ENCODE peak calls at places on chromosomes 2 and 18, in six cellular contexts. I is K562; A is fibroblast of lung; H is colonic mucosa; J is cardiac muscle cell; D is CD4-positive, CD25-positive, alpha-beta regulatory T cell. W is an unnamed sample. For H3K4me1, the result is how much of the 10 kb centered on the place peaks cover.

GRCh38 chr2:234047361-234047760 is 3.1 kb upstream of the SPP2 start:
- DNase-seq in I (no peak), A (no peak), H (no peak), J (no peak), D (no peak), W (no peak)

GRCh38 chr2:183037281-183037659 is 987 bp downstream of the NCKAP1 start:
- DNase-seq in I (no peak), A (peak), H (no peak), J (peak), D (no peak), W (no peak)

GRCh38 chr2:20439193-20439475 is 7.7 kb upstream of the RHOB start:
- DNase-seq in I (no peak), A (peak), H (peak), J (peak), D (no peak), W (no peak)

GRCh38 chr18:79200546-79201268 is 131.5 kb downstream of the ATP9B start:
- DNase-seq in I (no peak), A (peak), H (peak), J (peak), D (peak), W (no peak)

GRCh38 chr2:151614159-151614558 is 120.1 kb downstream of the NEB start:
- DNase-seq in I (no peak), A (no peak), H (no peak), J (no peak), D (no peak), W (no peak)

GRCh38 chr2:160220545-160221009 is 20.5 kb upstream of the ITGB6 start:
- DNase-seq in I (no peak), A (no peak), H (no peak), J (no peak), D (peak), W (no peak)

GRCh38 chr2:119732026-119732425 is 27.7 kb upstream of the PTPN4 start:
- DNase-seq in I (no peak), A (no peak), H (no peak), J (no peak), D (no peak), W (no peak)

GRCh38 chr2:41042343-41042742 is 590.5 kb upstream of the SLC8A1 start:
- DNase-seq in I (no peak), A (peak), H (no peak), J (peak), D (no peak), W (no peak)

GRCh38 chr2:238285653-238286082 is 2.7 kb downstream of the PER2 start:
- DNase-seq in I (no peak), A (peak), H (peak), J (peak), D (no peak), W (no peak)

GRCh38 chr2:232540441-232541041 is 1.0 kb downstream of the CHRNG start:
- DNase-seq in I (no peak), A (no peak), H (no peak), J (no peak), D (no peak), W (no peak)

GRCh38 chr2:177429688-177430325 is 37.2 kb downstream of the AGPS start:
- DNase-seq in I (no peak), A (peak), H (no peak), J (peak), D (no peak), W (no peak)

GRCh38 chr2:227826019-227826521 is 12.4 kb downstream of the CCL20 start:
- DNase-seq in I (no peak), A (no peak), H (peak), J (no peak), D (peak), W (peak)

GRCh38 chr2:240401781-240402551 is 33.5 kb upstream of the GPC1 start:
- DNase-seq in I (no peak), A (no peak), H (no peak), J (no peak), D (no peak), W (no peak)

GRCh38 chr2:218998414-218999002 is 5.3 kb upstream of the CRYBA2 start:
- DNase-seq in I (no peak), A (no peak), H (no peak), J (no peak), D (no peak), W (no peak)

GRCh38 chr2:147396890-147397289 is 447.9 kb upstream of the ACVR2A start:
- DNase-seq in I (no peak), A (no peak), H (no peak), J (no peak), D (no peak), W (no peak)

DNA sequence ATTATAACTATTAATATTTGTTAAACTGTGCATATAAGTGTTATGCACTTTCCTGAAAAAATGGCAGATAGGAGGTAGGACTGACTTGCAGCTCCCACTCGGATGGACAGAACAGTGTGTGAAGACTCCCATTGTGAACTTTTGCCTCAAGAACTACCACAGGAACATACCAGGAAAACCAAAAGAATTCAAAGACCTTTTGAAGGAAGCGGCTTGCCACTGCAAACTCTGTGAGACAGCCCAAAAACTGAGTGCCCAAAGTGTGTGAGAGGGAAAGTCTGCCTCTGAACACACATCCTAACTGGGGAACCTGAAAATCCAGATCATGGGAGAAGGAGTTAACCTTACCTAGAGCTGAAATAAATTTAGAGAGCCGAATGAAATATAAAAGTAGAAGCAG is 171.0 kb downstream of the ZBTB7C start:
- DNase-seq in I (no peak), A (peak), H (no peak), J (peak), D (no peak), W (no peak)
- H3K4me3 ChIP-seq in I (no peak), A (no peak), H (no peak), J (no peak), D (no peak), W (no peak)

DNA sequence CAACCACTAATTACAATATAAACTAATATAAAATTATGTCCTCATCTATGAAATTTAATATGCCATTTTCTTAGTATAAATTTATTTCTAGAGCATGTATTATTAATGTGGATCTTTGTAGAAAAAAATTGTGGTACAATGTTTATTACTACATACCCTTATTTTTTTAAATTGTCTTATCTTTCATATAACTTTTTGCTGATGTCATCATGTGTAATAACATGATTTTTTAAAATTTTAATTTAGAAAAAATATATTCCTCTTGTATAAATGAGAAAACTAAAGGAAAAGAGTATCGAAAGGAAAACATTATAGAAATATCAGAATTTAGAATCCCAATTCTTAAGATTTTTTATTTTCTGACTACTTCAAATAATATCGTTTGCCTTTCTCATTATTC is 49.9 kb downstream of the SCN2A start:
- DNase-seq in I (no peak), A (no peak), H (no peak), J (no peak), D (no peak), W (no peak)
- H3K4me1 ChIP-seq in I (under half), A (under half), H (under half), J (under half), D (under half), W (under half)

DNA sequence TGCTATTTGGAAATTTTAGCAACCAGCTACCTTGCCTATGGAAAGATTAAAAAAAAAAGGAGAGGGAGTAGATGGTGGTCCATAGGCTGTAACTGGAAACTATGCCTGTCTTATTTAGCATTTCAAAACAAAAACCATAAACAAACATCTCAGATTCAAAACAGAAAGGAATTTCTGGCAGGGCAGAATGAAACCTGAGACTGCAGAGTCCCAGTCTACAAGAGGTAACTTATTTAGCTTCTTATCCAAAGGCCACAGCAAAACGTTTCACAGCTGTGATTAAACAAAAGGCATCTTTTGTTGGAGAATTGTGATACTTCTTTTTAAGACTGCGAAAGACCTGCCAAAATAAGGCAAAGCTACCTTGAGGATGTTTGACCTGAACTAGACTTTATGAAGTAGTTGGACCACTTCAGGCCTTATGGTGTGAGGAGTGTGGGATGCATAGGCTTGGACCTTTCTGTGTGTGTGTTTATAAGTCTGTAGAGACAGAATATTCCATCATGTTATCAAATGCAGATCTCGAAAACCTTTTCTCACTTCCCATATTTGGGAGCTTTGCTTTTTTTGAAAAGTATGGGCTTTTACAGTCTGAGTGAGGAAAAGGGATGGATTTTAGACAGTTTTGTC is 11.0 kb downstream of the CRIM1 start:
- DNase-seq in I (no peak), A (peak), H (no peak), J (no peak), D (no peak), W (no peak)
- H3K4me3 ChIP-seq in I (no peak), A (no peak), H (no peak), J (no peak), D (no peak), W (no peak)

GRCh38 chr2:105870062-105870461 is 125.3 kb downstream of the NCK2 start:
- DNase-seq in I (no peak), A (no peak), H (no peak), J (no peak), D (no peak), W (no peak)

GRCh38 chr2:105866439-105867170 is 121.9 kb downstream of the NCK2 start:
- DNase-seq in I (no peak), A (peak), H (no peak), J (peak), D (no peak), W (no peak)

GRCh38 chr2:105869318-105869717 is 124.6 kb downstream of the NCK2 start:
- DNase-seq in I (no peak), A (no peak), H (no peak), J (no peak), D (no peak), W (no peak)

GRCh38 chr2:105865222-105865913 is 120.7 kb downstream of the NCK2 start:
- DNase-seq in I (no peak), A (peak), H (no peak), J (peak), D (no peak), W (no peak)

DNA sequence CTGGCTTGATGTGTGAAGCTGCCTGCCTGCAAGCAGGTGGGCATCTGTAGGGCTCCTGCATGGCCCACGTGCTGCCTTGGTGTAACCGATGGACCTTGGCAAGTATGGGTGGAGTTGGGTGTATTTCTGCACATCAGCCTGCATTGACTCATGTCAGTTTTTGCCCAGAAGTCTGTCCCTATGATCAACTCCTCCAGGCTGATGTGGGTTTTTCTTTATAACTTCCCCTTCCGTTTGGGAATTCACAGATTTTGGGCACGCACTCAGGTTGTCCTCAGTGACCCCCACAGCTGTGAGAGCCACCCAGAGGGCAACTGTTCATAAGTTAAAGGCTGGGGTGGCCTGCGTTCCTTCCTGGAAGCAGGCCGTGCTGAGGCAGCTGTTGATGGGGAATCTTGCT is 123.3 kb downstream of the NCK2 start:
- DNase-seq in I (no peak), A (peak), H (no peak), J (no peak), D (no peak), W (no peak)
- H3K4me1 ChIP-seq in I (under half), A (under half), H (under half), J (under half), D (half or more), W (half or more)

DNA sequence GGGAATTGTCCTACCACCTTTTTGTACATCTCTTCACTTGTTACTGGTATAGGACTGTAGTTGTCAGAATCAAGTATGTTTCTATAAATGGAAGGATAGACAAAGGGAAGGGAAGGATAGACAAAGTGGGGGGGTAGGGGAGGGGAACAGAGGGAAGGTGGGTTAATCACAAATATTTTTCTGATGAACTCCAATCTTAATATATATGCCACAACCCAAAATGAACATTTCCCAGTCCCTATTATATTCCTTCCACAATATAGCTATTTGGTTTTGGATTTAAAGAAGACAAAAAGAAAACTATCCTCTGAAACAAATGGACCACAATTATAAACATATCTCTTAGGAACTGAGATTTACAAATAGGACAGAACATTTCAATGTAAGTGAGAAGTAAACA is 329.4 kb downstream of the EXOC6B start:
- DNase-seq in I (no peak), A (no peak), H (no peak), J (no peak), D (no peak), W (no peak)
- H3K4me3 ChIP-seq in I (no peak), A (no peak), H (no peak), J (no peak), D (no peak), W (no peak)

DNA sequence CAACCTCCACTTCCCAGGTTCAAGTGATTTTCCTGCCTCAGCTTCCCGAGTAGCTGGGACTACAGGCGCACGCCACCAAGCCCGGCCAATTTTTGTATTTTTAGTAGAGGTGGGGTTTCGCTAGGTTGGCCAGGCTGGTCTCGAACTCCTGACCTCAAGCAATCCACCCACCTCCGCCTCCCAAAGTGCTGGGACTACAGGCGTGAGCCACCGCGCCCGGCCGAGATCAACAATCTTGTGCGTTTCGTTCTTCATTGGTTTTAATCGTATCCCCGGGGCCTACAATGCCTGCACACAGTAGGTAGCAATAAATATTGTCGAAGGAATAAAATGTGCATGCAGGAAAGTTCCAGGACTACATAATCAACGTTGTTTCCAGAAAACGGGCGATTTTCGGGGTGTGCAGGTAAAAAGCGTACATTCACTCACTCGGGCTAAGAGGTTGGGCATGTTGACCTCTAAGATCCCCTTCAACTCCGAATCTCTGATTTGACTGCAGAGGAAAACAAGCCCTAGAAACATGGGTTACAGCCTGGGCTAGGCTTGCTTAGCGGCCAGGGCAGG is 2.7 kb upstream of the SOS1 start:
- DNase-seq in I (no peak), A (no peak), H (no peak), J (no peak), D (no peak), W (no peak)
- H3K4me1 ChIP-seq in I (under half), A (under half), H (under half), J (under half), D (half or more), W (half or more)